ENCODE peak calls at places on chromosomes 5 and 9, in six cellular contexts. One of them, this sample, is unnamed.

GRCh38 chr5:103218164-103218563 is 40.4 kb upstream of the MACIR start:
- DNase-seq in psoas muscle: no peak
- DNase-seq in BJ: no peak
- DNase-seq in cardiac muscle cell: peak
- DNase-seq in HL-60: no peak
- DNase-seq in IMR-90: peak
- DNase-seq in this sample: peak

GRCh38 chr5:14399054-14399657 is 182.4 kb upstream of the OTULINL start:
- DNase-seq in psoas muscle: no peak
- DNase-seq in BJ: no peak
- DNase-seq in cardiac muscle cell: peak
- DNase-seq in HL-60: peak
- DNase-seq in IMR-90: peak
- DNase-seq in this sample: no peak

GRCh38 chr5:134466241-134467069 is 54.8 kb upstream of the CDKN2AIPNL start:
- DNase-seq in psoas muscle: peak
- DNase-seq in BJ: no peak
- DNase-seq in cardiac muscle cell: peak
- DNase-seq in HL-60: peak
- DNase-seq in IMR-90: peak
- DNase-seq in this sample: no peak

GRCh38 chr5:88686743-88687142 is 196.2 kb downstream of the MEF2C start:
- DNase-seq in psoas muscle: no peak
- DNase-seq in BJ: no peak
- DNase-seq in cardiac muscle cell: no peak
- DNase-seq in HL-60: no peak
- DNase-seq in IMR-90: no peak
- DNase-seq in this sample: no peak

GRCh38 chr9:126347911-126348760 is 21.5 kb downstream of the MVB12B start:
- DNase-seq in psoas muscle: no peak
- DNase-seq in BJ: no peak
- DNase-seq in cardiac muscle cell: no peak
- DNase-seq in HL-60: no peak
- DNase-seq in IMR-90: no peak
- DNase-seq in this sample: no peak

GRCh38 chr5:114223866-114224265 is 138.0 kb upstream of the KCNN2 start:
- DNase-seq in psoas muscle: no peak
- DNase-seq in BJ: no peak
- DNase-seq in cardiac muscle cell: peak
- DNase-seq in HL-60: peak
- DNase-seq in IMR-90: no peak
- DNase-seq in this sample: no peak

GRCh38 chr9:72315089-72315509 is 49.9 kb downstream of the ZFAND5 start:
- DNase-seq in psoas muscle: peak
- DNase-seq in BJ: peak
- DNase-seq in cardiac muscle cell: peak
- DNase-seq in HL-60: peak
- DNase-seq in IMR-90: peak
- DNase-seq in this sample: no peak

GRCh38 chr5:157143127-157143959 is 678 bp upstream of the MED7 start:
- DNase-seq in psoas muscle: peak
- DNase-seq in BJ: no peak
- DNase-seq in cardiac muscle cell: peak
- DNase-seq in HL-60: peak
- DNase-seq in IMR-90: peak
- DNase-seq in this sample: no peak

GRCh38 chr9:96460470-96460869 is 10.5 kb downstream of the HABP4 start:
- DNase-seq in psoas muscle: no peak
- DNase-seq in BJ: no peak
- DNase-seq in cardiac muscle cell: no peak
- DNase-seq in HL-60: no peak
- DNase-seq in IMR-90: peak
- DNase-seq in this sample: no peak

GRCh38 chr5:122705876-122706275 is 69.0 kb upstream of the SNX2 start:
- DNase-seq in psoas muscle: no peak
- DNase-seq in BJ: no peak
- DNase-seq in cardiac muscle cell: peak
- DNase-seq in HL-60: no peak
- DNase-seq in IMR-90: no peak
- DNase-seq in this sample: no peak

GRCh38 chr5:95081500-95082355 is 203.2 kb downstream of the MCTP1 start:
- DNase-seq in psoas muscle: no peak
- DNase-seq in BJ: peak
- DNase-seq in cardiac muscle cell: peak
- DNase-seq in HL-60: peak
- DNase-seq in IMR-90: peak
- DNase-seq in this sample: peak
- H3K4me3 ChIP-seq in psoas muscle: peak
- H3K4me3 ChIP-seq in BJ: no peak
- H3K4me3 ChIP-seq in cardiac muscle cell: no peak
- H3K4me3 ChIP-seq in HL-60: peak
- H3K4me3 ChIP-seq in IMR-90: no peak
- H3K4me3 ChIP-seq in this sample: no peak

GRCh38 chr9:682633-683508 is 158.6 kb upstream of the DMRT1 start:
- DNase-seq in psoas muscle: no peak
- DNase-seq in BJ: no peak
- DNase-seq in cardiac muscle cell: peak
- DNase-seq in HL-60: no peak
- DNase-seq in IMR-90: peak
- DNase-seq in this sample: no peak
- TF ChIP-seq CTCF in psoas muscle: no peak
- TF ChIP-seq CTCF in BJ: no peak
- TF ChIP-seq CTCF in cardiac muscle cell: no peak
- TF ChIP-seq CTCF in HL-60: no peak
- TF ChIP-seq CTCF in IMR-90: no peak
- TF ChIP-seq CTCF in this sample: no peak

DNA sequence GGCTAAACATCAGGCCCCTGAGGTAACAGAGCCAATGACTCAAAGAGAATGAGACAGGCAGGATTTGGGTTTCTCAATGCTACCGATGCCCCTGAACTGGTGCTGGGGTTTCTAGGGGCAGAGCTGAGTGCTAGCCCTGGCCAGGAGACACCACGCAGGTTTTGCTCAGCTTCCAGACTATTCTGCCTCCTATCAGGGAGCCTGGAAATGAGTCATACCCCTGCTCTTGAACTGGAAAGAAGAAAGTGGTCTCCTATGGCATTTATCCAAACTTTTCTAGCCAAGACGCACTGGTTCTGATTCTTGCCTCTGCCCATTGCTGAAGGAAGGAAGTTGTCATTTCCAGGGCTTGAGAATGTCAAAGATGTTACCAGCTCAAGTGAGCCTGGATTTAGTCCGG is 562.0 kb downstream of the CDK5RAP2 start:
- DNase-seq in psoas muscle: no peak
- DNase-seq in BJ: no peak
- DNase-seq in cardiac muscle cell: no peak
- DNase-seq in HL-60: no peak
- DNase-seq in IMR-90: no peak
- DNase-seq in this sample: no peak
- H3K4me3 ChIP-seq in psoas muscle: no peak
- H3K4me3 ChIP-seq in BJ: no peak
- H3K4me3 ChIP-seq in cardiac muscle cell: no peak
- H3K4me3 ChIP-seq in HL-60: no peak
- H3K4me3 ChIP-seq in IMR-90: no peak
- H3K4me3 ChIP-seq in this sample: no peak

GRCh38 chr5:142465476-142465875 is 140.7 kb upstream of the SPRY4 start:
- DNase-seq in psoas muscle: no peak
- DNase-seq in BJ: no peak
- DNase-seq in cardiac muscle cell: no peak
- DNase-seq in HL-60: no peak
- DNase-seq in IMR-90: no peak
- DNase-seq in this sample: no peak
- TF ChIP-seq CTCF in psoas muscle: no peak
- TF ChIP-seq CTCF in BJ: no peak
- TF ChIP-seq CTCF in cardiac muscle cell: no peak
- TF ChIP-seq CTCF in HL-60: no peak
- TF ChIP-seq CTCF in IMR-90: no peak
- TF ChIP-seq CTCF in this sample: no peak

DNA sequence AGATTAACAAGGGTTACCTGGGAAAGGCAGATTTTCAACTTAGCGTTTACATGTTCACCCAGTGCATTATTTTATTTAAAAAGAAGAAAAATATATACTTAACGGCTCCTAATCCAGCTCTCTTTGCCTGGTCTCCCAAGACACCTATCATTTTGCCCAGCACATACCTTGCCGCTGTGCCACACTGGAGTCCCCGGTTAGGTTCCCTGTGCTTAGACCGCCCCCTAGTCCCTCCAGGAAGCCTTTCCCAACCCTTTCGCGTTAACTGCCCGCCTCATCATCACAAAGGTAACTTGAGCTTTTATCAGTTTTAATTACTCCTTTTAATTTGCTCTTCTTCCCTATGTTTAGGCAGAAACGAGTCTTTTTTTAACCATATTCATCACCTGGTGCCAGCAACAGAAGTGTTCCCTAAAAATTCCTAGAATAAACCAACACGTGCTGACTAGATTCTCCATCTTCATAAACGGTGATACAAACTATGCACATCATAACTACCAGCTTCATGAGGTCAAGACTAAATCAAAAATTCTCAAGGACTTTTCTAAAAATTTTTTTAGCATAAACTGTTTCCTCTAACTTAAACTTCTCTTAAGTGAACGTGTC is 19.7 kb downstream of the DNAJA1 start:
- DNase-seq in psoas muscle: no peak
- DNase-seq in BJ: no peak
- DNase-seq in cardiac muscle cell: peak
- DNase-seq in HL-60: no peak
- DNase-seq in IMR-90: no peak
- DNase-seq in this sample: no peak
- H3K4me3 ChIP-seq in psoas muscle: peak
- H3K4me3 ChIP-seq in BJ: peak
- H3K4me3 ChIP-seq in cardiac muscle cell: peak
- H3K4me3 ChIP-seq in HL-60: no peak
- H3K4me3 ChIP-seq in IMR-90: peak
- H3K4me3 ChIP-seq in this sample: peak